ENCODE peak calls at places on chromosomes 16 and 17, in five cellular contexts. B is tibial nerve, S is A549, X is stomach, L is GM12878. C is an unnamed sample.

GRCh38 chr17:51427259-51428255 is 167.2 kb downstream of the UTP18 start:
- DNase-seq in B (no peak), S (no peak), X (no peak), L (peak), C (no peak)

GRCh38 chr17:12631076-12631475 is 34.6 kb upstream of the MYOCD start:
- DNase-seq in S (no peak), X (no peak), L (no peak), B (no peak), C (no peak)

GRCh38 chr17:39080416-39081179 is 70.8 kb downstream of the PLXDC1 start:
- DNase-seq in X (no peak), L (no peak), B (no peak), S (no peak), C (no peak)

GRCh38 chr17:50358177-50358576 is 12.3 kb downstream of the XYLT2 start:
- DNase-seq in S (no peak), X (no peak), B (no peak), L (no peak), C (peak)

GRCh38 chr17:2912754-2913153 is 116.5 kb downstream of the RAP1GAP2 start:
- DNase-seq in B (no peak), X (no peak), S (no peak), L (no peak), C (no peak)

GRCh38 chr17:74738051-74738996 is 1.3 kb downstream of the RAB37 start:
- DNase-seq in B (no peak), S (peak), X (peak), L (peak), C (no peak)

GRCh38 chr17:67390646-67391480 is 13.8 kb downstream of the PITPNC1 start:
- DNase-seq in B (no peak), S (peak), X (peak), L (peak), C (peak)

GRCh38 chr17:75941442-75941819 is 589 bp upstream of the FBF1 start:
- DNase-seq in S (no peak), X (no peak), L (no peak), B (no peak), C (no peak)

GRCh38 chr17:17067277-17067676 is 25.0 kb downstream of the MPRIP start:
- DNase-seq in L (no peak), B (no peak), S (peak), X (no peak), C (no peak)

GRCh38 chr16:30068750-30069574 is 3.4 kb downstream of the ALDOA start:
- DNase-seq in S (peak), X (no peak), L (no peak), B (no peak), C (no peak)

GRCh38 chr16:89170346-89171215 is 967 bp upstream of the CDH15 start:
- DNase-seq in B (no peak), S (peak), X (peak), L (no peak), C (peak)

GRCh38 chr16:81266680-81267095 is 28.2 kb downstream of the BCO1 start:
- DNase-seq in L (no peak), B (no peak), S (no peak), X (peak), C (no peak)

GRCh38 chr17:34917381-34917780 is 43.9 kb downstream of the CCT6B start:
- DNase-seq in L (no peak), B (no peak), S (no peak), X (no peak), C (no peak)

GRCh38 chr16:705748-706188 is at the start of gene FBXL16:
- DNase-seq in S (no peak), L (no peak), B (no peak), X (no peak), C (no peak)

GRCh38 chr16:70437582-70438324 is 1.1 kb downstream of the ST3GAL2 start:
- DNase-seq in L (no peak), S (no peak), X (no peak), B (no peak), C (no peak)

GRCh38 chr16:73126453-73126853 is 78.5 kb upstream of the ZFHX3 start:
- DNase-seq in B (peak), X (no peak), L (no peak), S (peak), C (no peak)

GRCh38 chr17:8991514-8992285 is 26.2 kb upstream of the PIK3R5 start:
- DNase-seq in S (peak), B (peak), X (peak), L (no peak), C (peak)

GRCh38 chr17:3639981-3640596 is 3.5 kb downstream of the CTNS start:
- DNase-seq in L (no peak), X (peak), B (no peak), S (no peak), C (peak)

GRCh38 chr17:48577330-48577945 is 712 bp downstream of the HOXB4 start:
- DNase-seq in B (no peak), S (no peak), X (no peak), L (no peak), C (no peak)

GRCh38 chr16:69701866-69702265 is 24.5 kb downstream of the NQO1 start:
- DNase-seq in S (no peak), X (no peak), B (no peak), L (no peak), C (no peak)

GRCh38 chr16:27374794-27375499 is 27.0 kb upstream of the IL21R start:
- DNase-seq in B (peak), L (peak), S (peak), X (peak), C (no peak)

GRCh38 chr16:76162046-76162445 is 115.2 kb upstream of the CNTNAP4 start:
- DNase-seq in X (no peak), B (no peak), S (no peak), L (no peak), C (no peak)

GRCh38 chr17:19546289-19547065 is 12.8 kb downstream of the SLC47A1 start:
- DNase-seq in L (no peak), B (no peak), S (no peak), X (peak), C (peak)

GRCh38 chr17:57906910-57907309 is 48.3 kb downstream of the CUEDC1 start:
- DNase-seq in S (peak), L (no peak), X (no peak), B (no peak), C (no peak)

GRCh38 chr17:9290226-9290613 is 268.9 kb downstream of the NTN1 start:
- DNase-seq in X (no peak), L (no peak), S (no peak), B (no peak), C (no peak)

GRCh38 chr17:60493847-60494321 is 32.2 kb downstream of the APPBP2 start:
- DNase-seq in B (no peak), L (no peak), S (no peak), X (no peak), C (no peak)

GRCh38 chr16:29645699-29646187 is 17.3 kb upstream of the SPN start:
- DNase-seq in S (peak), L (peak), X (no peak), B (no peak), C (no peak)

GRCh38 chr16:81214745-81215166 is 23.7 kb upstream of the BCO1 start:
- DNase-seq in L (no peak), B (no peak), S (peak), X (peak), C (no peak)

DNA sequence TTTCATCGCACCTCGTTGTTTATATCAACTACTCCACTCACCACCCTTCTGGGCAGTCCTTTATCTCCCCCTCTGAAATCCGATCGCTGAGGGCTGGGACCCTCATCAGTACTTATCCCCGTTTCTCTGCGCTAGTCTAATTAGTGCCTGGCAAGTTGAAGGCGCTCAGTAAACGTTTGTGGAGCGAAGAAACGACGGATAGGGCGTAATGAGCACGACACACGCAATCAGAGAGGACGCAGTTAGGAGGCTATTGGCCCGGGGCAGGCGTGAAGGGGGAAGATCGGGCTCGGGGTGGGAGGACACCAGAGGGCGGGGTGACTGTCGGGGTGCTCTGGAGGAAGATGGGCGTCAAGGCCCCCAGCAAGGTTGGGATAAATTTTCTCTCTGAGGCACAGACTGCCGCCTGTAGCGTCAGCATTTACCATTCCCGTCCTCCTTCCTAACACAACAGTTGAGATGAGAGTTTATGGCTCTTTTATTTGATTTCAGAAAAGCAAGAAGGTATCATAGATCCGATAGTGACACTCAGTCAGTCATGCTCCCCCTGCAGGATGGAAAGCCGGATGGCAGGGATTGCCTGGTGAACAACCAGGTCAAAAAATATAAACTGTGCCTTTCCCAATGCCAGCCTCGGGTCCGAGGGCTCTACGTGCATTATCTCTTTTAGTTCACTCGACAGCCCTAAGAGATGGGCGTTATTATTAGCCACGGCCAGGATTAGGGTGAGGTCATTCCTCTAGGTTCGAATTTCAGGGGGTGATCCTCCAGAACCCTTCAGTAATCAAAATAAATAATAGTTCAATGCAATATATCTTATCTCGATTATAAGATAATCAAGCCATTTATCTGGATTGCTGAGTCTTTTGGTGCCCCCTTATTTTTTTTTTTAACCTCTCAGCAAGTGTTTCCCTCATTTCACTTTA is 9.5 kb upstream of the ARL4D start:
- DNase-seq in X (peak), B (peak), S (peak), L (no peak), C (peak)
- TF ChIP-seq CTCF in X (peak), B (peak), S (peak), L (peak), C (peak)

GRCh38 chr17:46264456-46265198 is 30.3 kb upstream of the LRRC37A start:
- DNase-seq in S (peak), X (no peak), L (no peak), B (no peak), C (no peak)

GRCh38 chr17:46262271-46262670 is 32.7 kb upstream of the LRRC37A start:
- DNase-seq in B (no peak), L (no peak), S (no peak), X (no peak), C (no peak)

GRCh38 chr17:46270032-46270431 is 24.9 kb upstream of the LRRC37A start:
- DNase-seq in S (no peak), X (no peak), L (no peak), B (no peak), C (no peak)

DNA sequence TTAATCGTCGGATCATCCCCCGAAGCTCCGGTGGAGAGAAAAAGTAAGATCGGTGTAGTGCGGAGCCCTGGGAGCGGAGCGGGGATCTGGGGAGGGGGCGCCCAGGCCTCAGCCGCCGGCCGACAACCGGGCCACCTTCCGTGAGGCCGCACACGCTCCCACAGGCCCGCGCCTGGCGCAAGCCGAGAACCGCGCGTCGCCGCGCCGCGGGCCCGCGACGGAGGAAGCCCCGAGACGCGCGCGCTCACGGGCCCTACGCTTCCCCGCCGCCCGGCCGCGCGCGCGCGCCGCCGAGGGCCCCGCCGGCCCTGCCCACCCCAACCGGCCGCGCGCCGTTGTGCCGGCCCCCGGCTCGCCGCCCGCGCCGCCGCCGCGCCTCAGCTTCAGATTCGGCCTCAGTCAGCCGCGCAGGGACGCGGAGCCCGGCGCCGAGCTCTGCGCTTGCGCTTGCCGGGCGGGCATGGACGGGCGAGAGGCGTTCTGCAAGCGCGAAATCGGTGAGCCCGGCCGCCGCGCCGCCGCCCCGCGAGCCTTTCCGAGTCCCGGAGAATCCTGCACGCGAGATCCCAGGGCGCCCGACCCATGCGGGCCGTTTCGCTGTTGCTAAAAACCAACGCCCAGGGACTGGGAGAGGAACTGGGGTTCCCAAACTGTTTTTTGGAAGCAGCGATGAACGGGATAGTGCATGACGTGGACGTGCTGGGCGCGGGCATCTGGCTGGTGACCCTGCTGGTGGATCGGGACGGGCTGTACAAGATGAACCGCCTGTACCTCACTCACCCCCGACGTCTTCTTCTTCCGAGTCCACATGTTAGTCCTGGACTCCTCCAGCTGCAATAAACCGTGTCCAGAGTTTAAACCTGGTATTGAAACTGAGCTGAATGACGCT is 28.0 kb upstream of the LRRC37A start:
- DNase-seq in B (peak), S (peak), X (peak), L (peak), C (peak)
- TF ChIP-seq EP300 in B (peak), S (no peak), X (no peak), L (no peak), C (no peak)

GRCh38 chr16:84732674-84733352 is 33.0 kb downstream of the USP10 start:
- DNase-seq in L (no peak), S (peak), X (no peak), B (no peak), C (no peak)

GRCh38 chr16:84730406-84731106 is 30.8 kb downstream of the USP10 start:
- DNase-seq in S (peak), L (no peak), B (peak), X (peak), C (no peak)

GRCh38 chr16:84726670-84727467 is 27.1 kb downstream of the USP10 start:
- DNase-seq in S (no peak), L (peak), B (peak), X (no peak), C (peak)

GRCh38 chr16:84728853-84729424 is 29.1 kb downstream of the USP10 start:
- DNase-seq in S (no peak), B (no peak), X (no peak), L (no peak), C (no peak)

GRCh38 chr16:84729716-84730320 is 30.0 kb downstream of the USP10 start:
- DNase-seq in B (no peak), L (no peak), S (peak), X (no peak), C (no peak)
- H3K27ac ChIP-seq in B (peak), L (peak), S (peak), X (peak), C (peak)

GRCh38 chr16:14308357-14308723 is 237.2 kb downstream of the MRTFB start:
- DNase-seq in B (no peak), L (no peak), S (no peak), X (no peak), C (no peak)
- TF ChIP-seq CTCF in B (no peak), L (no peak), S (no peak), X (no peak), C (no peak)

DNA sequence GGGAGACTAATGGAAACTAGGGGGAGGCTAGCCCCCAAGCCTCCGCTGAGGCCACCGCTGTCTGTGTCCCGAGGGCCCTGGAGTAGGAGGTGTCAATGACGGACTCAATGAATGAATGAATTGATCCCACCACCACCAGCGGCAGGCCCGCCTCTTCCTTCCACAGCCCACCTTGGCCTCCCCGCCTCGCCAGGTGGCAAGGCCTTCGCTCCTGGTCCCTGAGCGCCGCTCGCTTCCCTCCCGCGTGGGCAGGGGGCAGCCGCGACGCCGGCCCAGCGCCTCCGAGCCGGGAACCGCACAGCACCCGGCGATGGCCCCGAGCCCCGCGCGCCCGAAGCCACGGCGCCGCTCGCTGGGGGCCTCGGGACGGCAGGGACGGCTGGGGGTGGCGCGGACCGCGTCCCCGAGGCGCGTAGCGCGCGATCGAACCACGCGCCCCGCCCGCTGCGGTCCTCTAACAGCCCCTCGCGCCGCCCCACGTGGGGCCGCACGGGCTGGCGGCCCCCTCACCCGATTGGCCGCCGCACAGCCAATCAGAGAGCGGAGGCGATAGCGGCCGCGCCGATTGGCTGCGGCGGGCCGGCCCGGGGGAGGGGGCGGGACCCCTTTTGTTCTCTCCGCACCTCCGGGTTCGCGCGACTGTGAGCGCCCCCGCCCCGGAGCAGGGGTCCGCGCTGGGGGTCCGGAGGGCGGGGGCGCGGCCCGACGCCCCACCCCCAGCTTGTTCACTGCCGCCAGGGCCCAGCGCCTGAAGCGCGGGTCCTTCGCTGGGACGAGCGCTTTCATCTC is 31.4 kb downstream of the ACTG1 start:
- DNase-seq in S (peak), B (peak), L (no peak), X (peak), C (peak)
- TF ChIP-seq EP300 in S (no peak), B (no peak), L (no peak), X (no peak), C (no peak)

GRCh38 chr17:7856840-7857723 is at the start of gene NAA38:
- DNase-seq in X (peak), B (peak), S (peak), L (peak), C (peak)

GRCh38 chr17:7857724-7858486 is at the start of gene CYB5D1:
- DNase-seq in S (peak), L (no peak), X (peak), B (peak), C (peak)

GRCh38 chr17:7856081-7856791 is 1.1 kb downstream of the NAA38 start:
- DNase-seq in B (peak), L (no peak), X (no peak), S (no peak), C (no peak)

GRCh38 chr17:7858487-7858832 is 657 bp downstream of the CYB5D1 start:
- DNase-seq in L (no peak), S (peak), B (no peak), X (no peak), C (peak)

GRCh38 chr17:7859028-7859427 is 1.2 kb downstream of the CYB5D1 start:
- DNase-seq in S (no peak), L (no peak), B (no peak), X (no peak), C (no peak)
- H3K27ac ChIP-seq in S (peak), L (no peak), B (no peak), X (peak), C (no peak)

DNA sequence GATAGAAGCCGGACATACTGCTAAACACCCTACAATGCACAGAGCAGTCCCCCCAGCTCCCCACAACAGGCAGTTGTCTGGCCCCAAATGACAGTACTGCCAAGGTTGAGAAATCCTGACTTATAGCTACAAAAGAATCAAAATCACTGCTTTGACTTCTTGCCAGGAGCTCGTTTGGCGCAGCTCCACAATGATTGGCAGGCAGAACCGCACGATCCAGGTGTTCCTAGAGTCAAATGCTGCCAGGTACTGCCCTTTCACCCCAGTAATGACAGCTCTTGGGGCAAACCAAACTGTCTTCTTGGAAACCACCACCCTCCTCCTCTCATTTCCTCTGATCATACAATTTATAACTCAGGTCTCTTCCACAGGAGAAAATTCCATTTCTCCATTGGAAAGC is 2.2 kb upstream of the TMC5 start:
- DNase-seq in X (peak), L (no peak), B (no peak), S (no peak), C (no peak)
- TF ChIP-seq CTCF in X (no peak), L (no peak), B (no peak), S (no peak), C (no peak)

GRCh38 chr17:82548681-82549303 is 29.3 kb downstream of the FOXK2 start:
- DNase-seq in L (no peak), X (no peak), B (peak), S (no peak), C (no peak)

GRCh38 chr17:82547981-82548380 is 28.4 kb downstream of the FOXK2 start:
- DNase-seq in L (no peak), S (no peak), B (no peak), X (no peak), C (no peak)

GRCh38 chr17:82544431-82545070 is 25.0 kb downstream of the FOXK2 start:
- DNase-seq in B (no peak), S (no peak), L (no peak), X (no peak), C (no peak)

GRCh38 chr17:82542439-82542838 is 22.9 kb downstream of the FOXK2 start:
- DNase-seq in B (no peak), S (no peak), L (no peak), X (no peak), C (no peak)

GRCh38 chr17:82545071-82545462 is 25.5 kb downstream of the FOXK2 start:
- DNase-seq in X (no peak), S (no peak), L (no peak), B (no peak), C (no peak)
- TF ChIP-seq EP300 in X (peak), S (no peak), L (no peak), B (peak), C (no peak)

DNA sequence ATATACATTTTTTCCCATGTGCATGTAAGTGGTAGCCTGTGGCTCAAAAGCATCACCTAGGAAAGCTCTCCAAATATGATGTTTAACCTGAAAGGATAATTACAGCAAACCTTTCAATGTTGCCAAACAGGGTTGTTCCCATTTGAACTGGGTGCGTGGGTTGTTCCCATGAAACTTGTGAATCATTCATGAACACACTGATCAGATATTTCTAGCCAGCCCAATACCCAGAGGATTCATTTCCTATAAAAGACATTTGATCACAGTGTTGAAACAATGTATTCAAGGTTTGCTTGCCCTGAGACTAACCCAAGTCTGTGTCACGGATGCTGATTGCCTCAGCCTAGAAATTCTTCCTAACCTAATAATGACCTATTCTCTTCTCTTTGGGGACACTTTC is 12.9 kb downstream of the KRT39 start:
- DNase-seq in S (peak), L (no peak), X (no peak), B (no peak), C (no peak)
- H3K27ac ChIP-seq in S (no peak), L (no peak), X (no peak), B (no peak), C (no peak)